ENCODE peak calls at places on chromosomes 16 and 17, in four cellular contexts. One of them, this sample, is unnamed.

GRCh38 chr16:11890231-11890630 is 25.5 kb downstream of the GSPT1 start:
- DNase-seq in BE2C: no peak
- DNase-seq in breast epithelium: no peak
- DNase-seq in heart right ventricle: no peak
- DNase-seq in this sample: no peak

GRCh38 chr17:81822312-81822637 is 10.8 kb downstream of the MCRIP1 start:
- DNase-seq in BE2C: no peak
- DNase-seq in breast epithelium: no peak
- DNase-seq in heart right ventricle: no peak
- DNase-seq in this sample: no peak

GRCh38 chr17:18235743-18236256 is 10.4 kb downstream of the LLGL1 start:
- DNase-seq in BE2C: no peak
- DNase-seq in breast epithelium: peak; percentile 61
- DNase-seq in heart right ventricle: no peak
- DNase-seq in this sample: no peak

GRCh38 chr16:1475552-1476114 is 805 bp upstream of the CLCN7 start:
- DNase-seq in BE2C: no peak
- DNase-seq in breast epithelium: no peak
- DNase-seq in heart right ventricle: no peak
- DNase-seq in this sample: no peak

GRCh38 chr17:76943202-76943601 is 75.0 kb downstream of the MGAT5B start:
- DNase-seq in BE2C: no peak
- DNase-seq in breast epithelium: no peak
- DNase-seq in heart right ventricle: no peak
- DNase-seq in this sample: no peak

GRCh38 chr16:54284319-54284930 is 2.2 kb downstream of the IRX3 start:
- DNase-seq in BE2C: no peak
- DNase-seq in breast epithelium: no peak
- DNase-seq in heart right ventricle: no peak
- DNase-seq in this sample: no peak

GRCh38 chr17:78571329-78571728 is 5.9 kb downstream of the DNAH17 start:
- DNase-seq in BE2C: no peak
- DNase-seq in breast epithelium: no peak
- DNase-seq in heart right ventricle: no peak
- DNase-seq in this sample: no peak

GRCh38 chr16:57645691-57646387 is 17.4 kb downstream of the ADGRG1 start:
- DNase-seq in BE2C: peak; percentile 32
- DNase-seq in breast epithelium: peak; percentile 67
- DNase-seq in heart right ventricle: peak; percentile 70
- DNase-seq in this sample: no peak

GRCh38 chr17:17545031-17545820 is 46.3 kb downstream of the PEMT start:
- DNase-seq in BE2C: no peak
- DNase-seq in breast epithelium: no peak
- DNase-seq in heart right ventricle: peak; percentile 22
- DNase-seq in this sample: no peak

GRCh38 chr17:81115749-81116464 is 49.4 kb upstream of the PVALEF start:
- DNase-seq in BE2C: peak; percentile 47
- DNase-seq in breast epithelium: no peak
- DNase-seq in heart right ventricle: no peak
- DNase-seq in this sample: no peak

GRCh38 chr16:72240949-72241348 is 69.0 kb upstream of the PMFBP1 start:
- DNase-seq in BE2C: no peak
- DNase-seq in breast epithelium: no peak
- DNase-seq in heart right ventricle: no peak
- DNase-seq in this sample: no peak

DNA sequence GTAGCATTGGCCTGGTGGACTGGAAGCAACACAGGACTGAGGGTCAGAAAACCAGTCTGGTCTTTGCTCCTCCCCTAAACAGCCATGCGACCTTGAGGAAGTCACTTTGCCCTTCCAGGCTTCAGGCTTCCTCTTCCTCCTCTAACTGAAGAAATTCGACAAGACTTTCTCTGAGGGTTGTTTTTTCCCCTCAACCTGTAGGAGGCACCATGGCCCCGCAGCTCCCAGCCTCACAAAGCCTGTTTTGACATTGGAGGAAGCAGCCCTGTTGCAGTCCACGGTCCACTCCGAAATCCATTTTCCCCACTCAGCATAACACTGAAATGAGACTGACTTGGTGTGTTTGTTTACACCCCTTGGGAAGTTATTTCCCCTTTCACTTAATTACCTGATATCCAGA is 41.2 kb upstream of the PIRT start:
- DNase-seq in BE2C: no peak
- DNase-seq in breast epithelium: no peak
- DNase-seq in heart right ventricle: peak; percentile 22
- DNase-seq in this sample: no peak
- TF ChIP-seq CTCF in BE2C: no peak
- TF ChIP-seq CTCF in breast epithelium: no peak
- TF ChIP-seq CTCF in heart right ventricle: peak; percentile 14
- TF ChIP-seq CTCF in this sample: peak; percentile 71

GRCh38 chr16:26569793-26570192 is 496.9 kb upstream of the C16orf82 start:
- DNase-seq in BE2C: no peak
- DNase-seq in breast epithelium: no peak
- DNase-seq in heart right ventricle: no peak
- DNase-seq in this sample: no peak
- TF ChIP-seq CTCF in BE2C: no peak
- TF ChIP-seq CTCF in breast epithelium: peak; percentile 8
- TF ChIP-seq CTCF in heart right ventricle: no peak
- TF ChIP-seq CTCF in this sample: peak; percentile 69

GRCh38 chr17:47660064-47660492 is 10.4 kb downstream of the KPNB1 start:
- DNase-seq in BE2C: no peak
- DNase-seq in breast epithelium: no peak
- DNase-seq in heart right ventricle: no peak
- DNase-seq in this sample: no peak
- TF ChIP-seq CTCF in BE2C: no peak
- TF ChIP-seq CTCF in breast epithelium: no peak
- TF ChIP-seq CTCF in heart right ventricle: no peak
- TF ChIP-seq CTCF in this sample: no peak

GRCh38 chr16:74852500-74852875 is 77.9 kb upstream of the FA2H start:
- DNase-seq in BE2C: no peak
- DNase-seq in breast epithelium: no peak
- DNase-seq in heart right ventricle: no peak
- DNase-seq in this sample: no peak

GRCh38 chr16:74846714-74847113 is 72.1 kb upstream of the FA2H start:
- DNase-seq in BE2C: no peak
- DNase-seq in breast epithelium: no peak
- DNase-seq in heart right ventricle: no peak
- DNase-seq in this sample: no peak

GRCh38 chr16:74844041-74844826 is 69.6 kb upstream of the FA2H start:
- DNase-seq in BE2C: no peak
- DNase-seq in breast epithelium: no peak
- DNase-seq in heart right ventricle: no peak
- DNase-seq in this sample: no peak

GRCh38 chr16:74847202-74847601 is 72.6 kb upstream of the FA2H start:
- DNase-seq in BE2C: no peak
- DNase-seq in breast epithelium: no peak
- DNase-seq in heart right ventricle: no peak
- DNase-seq in this sample: no peak

GRCh38 chr16:74850027-74850426 is 75.4 kb upstream of the FA2H start:
- DNase-seq in BE2C: no peak
- DNase-seq in breast epithelium: no peak
- DNase-seq in heart right ventricle: no peak
- DNase-seq in this sample: no peak
- TF ChIP-seq CTCF in BE2C: no peak
- TF ChIP-seq CTCF in breast epithelium: no peak
- TF ChIP-seq CTCF in heart right ventricle: no peak
- TF ChIP-seq CTCF in this sample: no peak

DNA sequence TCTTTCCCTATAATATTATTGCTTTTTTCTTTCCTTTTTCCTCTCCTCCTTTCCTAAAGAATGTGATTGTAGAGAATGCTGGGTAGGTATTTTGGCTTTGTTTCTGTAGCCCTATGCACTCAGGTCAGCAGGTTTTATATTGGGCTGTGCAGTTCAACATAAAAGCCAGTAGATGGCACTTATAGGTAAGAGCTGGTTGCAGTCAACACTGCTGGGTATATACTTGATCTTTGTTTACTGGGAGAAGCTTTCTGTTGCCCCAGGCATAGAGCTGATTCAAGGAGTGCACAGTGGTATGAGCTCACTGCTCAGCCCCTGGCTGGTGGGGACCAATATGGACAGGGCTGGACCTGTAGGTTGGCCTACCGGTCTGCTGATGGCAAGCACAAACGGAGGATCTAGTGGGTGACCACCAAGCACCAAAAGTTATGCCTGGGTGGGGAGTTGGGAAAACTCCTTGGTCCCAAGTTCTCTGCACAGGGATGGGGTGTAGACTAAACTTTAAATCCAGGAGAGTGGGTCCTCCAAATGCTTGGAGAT is 378.9 kb downstream of the PMP22 start:
- DNase-seq in BE2C: no peak
- DNase-seq in breast epithelium: no peak
- DNase-seq in heart right ventricle: no peak
- DNase-seq in this sample: no peak
- TF ChIP-seq CTCF in BE2C: peak; percentile 38
- TF ChIP-seq CTCF in breast epithelium: no peak
- TF ChIP-seq CTCF in heart right ventricle: no peak
- TF ChIP-seq CTCF in this sample: peak; percentile 54

DNA sequence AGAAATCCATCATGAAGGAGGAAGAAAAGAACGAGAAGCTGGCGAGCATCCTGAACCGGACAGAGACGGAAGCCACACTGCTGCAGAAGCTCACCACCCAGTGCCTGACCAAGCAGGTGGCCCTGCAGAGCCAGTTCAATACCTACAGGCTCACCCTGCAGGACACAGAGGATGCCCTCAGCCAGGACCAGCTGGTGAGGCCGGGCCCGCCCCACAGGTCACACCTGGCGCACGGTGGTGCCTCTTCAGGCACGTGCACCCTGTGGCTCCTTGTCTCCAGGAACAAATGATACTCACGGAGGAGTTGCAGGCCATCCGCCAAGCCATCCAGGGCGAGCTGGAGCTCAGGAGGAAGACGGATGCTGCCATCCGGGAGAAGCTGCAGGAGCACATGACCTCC is 19.8 kb upstream of the GAA start:
- DNase-seq in BE2C: no peak
- DNase-seq in breast epithelium: no peak
- DNase-seq in heart right ventricle: no peak
- DNase-seq in this sample: no peak
- TF ChIP-seq CTCF in BE2C: no peak
- TF ChIP-seq CTCF in breast epithelium: no peak
- TF ChIP-seq CTCF in heart right ventricle: no peak
- TF ChIP-seq CTCF in this sample: no peak

DNA sequence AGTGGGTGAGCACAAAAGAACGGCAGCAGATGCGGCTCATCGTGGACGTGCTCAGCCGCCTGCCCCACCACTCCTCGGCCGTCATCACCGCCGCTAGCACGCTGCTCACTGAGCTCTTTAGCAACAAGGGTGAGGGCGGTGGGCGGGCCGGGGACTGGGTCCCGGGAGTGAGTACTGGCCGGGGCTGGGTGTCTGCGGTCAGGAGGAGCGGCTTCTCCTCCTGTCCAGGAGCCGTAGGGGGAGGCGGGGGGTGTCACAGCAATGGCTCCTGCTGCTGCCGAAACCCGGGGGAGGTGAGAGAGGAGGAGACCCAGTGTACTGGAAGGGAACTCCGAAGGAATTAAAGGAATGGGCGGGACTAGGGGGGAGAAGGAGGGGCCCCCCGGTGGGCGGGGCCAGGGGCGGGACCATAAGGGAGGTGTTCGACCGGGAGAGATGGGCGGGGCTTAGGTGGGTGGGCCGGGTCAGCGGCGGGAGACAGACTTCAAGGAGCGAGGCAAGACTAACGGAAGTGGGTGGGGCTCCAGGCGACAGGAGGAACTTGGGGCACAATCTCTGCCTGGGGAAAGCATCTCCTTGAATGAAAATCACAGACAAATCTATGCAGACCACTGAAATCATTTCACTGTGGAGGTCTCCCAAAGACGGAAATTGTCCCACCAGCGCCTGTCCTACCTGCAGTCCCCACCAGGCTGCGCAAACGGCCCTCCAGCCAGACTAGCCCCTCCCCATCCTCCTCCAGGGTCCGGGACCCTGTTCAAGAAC is 2.3 kb downstream of the NAGS start:
- DNase-seq in BE2C: peak; percentile 98
- DNase-seq in breast epithelium: peak; percentile 99
- DNase-seq in heart right ventricle: peak; percentile 99
- DNase-seq in this sample: peak; percentile 95
- TF ChIP-seq CTCF in BE2C: peak; percentile 84
- TF ChIP-seq CTCF in breast epithelium: peak; percentile 65
- TF ChIP-seq CTCF in heart right ventricle: peak; percentile 39
- TF ChIP-seq CTCF in this sample: peak; percentile 84

GRCh38 chr17:11797803-11798202 is 199.5 kb downstream of the ZNF18 start:
- DNase-seq in BE2C: no peak
- DNase-seq in breast epithelium: no peak
- DNase-seq in heart right ventricle: no peak
- DNase-seq in this sample: no peak
- TF ChIP-seq CTCF in BE2C: peak; percentile 17
- TF ChIP-seq CTCF in breast epithelium: no peak
- TF ChIP-seq CTCF in heart right ventricle: no peak
- TF ChIP-seq CTCF in this sample: peak; percentile 54

DNA sequence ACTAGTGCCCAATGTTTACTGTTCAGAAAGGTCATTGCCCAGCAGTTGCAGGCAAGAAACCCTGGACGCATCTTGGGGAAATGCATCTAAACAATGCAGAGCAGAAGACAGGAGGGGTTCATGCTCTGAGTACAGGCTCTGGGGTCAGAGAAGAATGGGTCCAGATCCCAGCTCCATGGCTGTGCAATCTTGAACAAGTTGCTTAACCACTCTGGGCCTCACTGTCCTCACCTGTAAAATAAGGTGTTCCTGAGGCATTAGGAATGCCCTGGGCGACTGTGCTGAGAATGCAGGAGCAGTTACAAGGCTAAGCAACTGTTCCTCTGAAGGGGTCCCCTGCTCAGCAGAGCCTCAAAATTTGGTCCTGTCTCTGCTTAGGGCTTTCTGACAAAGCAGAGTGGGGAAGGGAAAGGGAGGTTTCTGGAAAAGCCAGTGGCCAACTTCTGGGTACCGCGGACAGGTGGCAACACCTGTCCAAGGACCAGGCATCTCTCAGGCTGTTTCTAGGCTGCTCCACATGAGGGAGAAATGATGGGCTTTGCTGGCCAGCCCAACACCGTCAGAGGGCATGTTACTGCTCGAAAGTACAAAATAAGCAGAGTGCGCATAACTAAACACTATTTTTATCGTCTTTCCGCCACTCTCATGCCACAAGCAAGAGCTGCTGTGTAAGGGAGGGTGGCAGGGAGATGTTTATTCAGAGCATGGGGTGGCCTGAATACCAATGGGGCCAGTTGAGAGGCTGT is 176.8 kb downstream of the XYLT1 start:
- DNase-seq in BE2C: no peak
- DNase-seq in breast epithelium: no peak
- DNase-seq in heart right ventricle: no peak
- DNase-seq in this sample: no peak
- TF ChIP-seq CTCF in BE2C: no peak
- TF ChIP-seq CTCF in breast epithelium: no peak
- TF ChIP-seq CTCF in heart right ventricle: no peak
- TF ChIP-seq CTCF in this sample: no peak

GRCh38 chr17:28042721-28043291 is 329 bp downstream of the NLK start:
- DNase-seq in BE2C: no peak
- DNase-seq in breast epithelium: no peak
- DNase-seq in heart right ventricle: no peak
- DNase-seq in this sample: no peak
- TF ChIP-seq CTCF in BE2C: no peak
- TF ChIP-seq CTCF in breast epithelium: no peak
- TF ChIP-seq CTCF in heart right ventricle: no peak
- TF ChIP-seq CTCF in this sample: no peak

This sample was measured in type B pancreatic cell.